ENCODE peak calls at places on chromosome 22, in four cellular contexts. B is lower leg skin, W is foreskin fibroblast, K is AG04449. A is an unnamed sample.

GRCh38 chr22:48734961-48735360 is 1092.7 kb downstream of the BRD1 start:
- DNase-seq in B (no peak), W (no peak), K (no peak), A (no peak)

GRCh38 chr22:48596111-48596860 is 1231.4 kb downstream of the BRD1 start:
- DNase-seq in B (no peak), W (no peak), K (no peak), A (no peak)

GRCh38 chr22:39350803-39351688 is 1.3 kb downstream of the SYNGR1 start:
- DNase-seq in B (no peak), W (no peak), K (no peak), A (no peak)

GRCh38 chr22:49678137-49678841 is 149.4 kb downstream of the BRD1 start:
- DNase-seq in B (peak), W (no peak), K (no peak), A (no peak)

GRCh38 chr22:45934659-45935341 is 42.2 kb downstream of the WNT7B start:
- DNase-seq in B (no peak), W (peak), K (peak), A (no peak)

GRCh38 chr22:31753005-31753633 is 700 bp upstream of the DEPDC5 start:
- DNase-seq in B (peak), W (no peak), K (no peak), A (no peak)

GRCh38 chr22:46769191-46769675 is 6.8 kb downstream of the TBC1D22A start:
- DNase-seq in B (no peak), W (no peak), K (no peak), A (no peak)

GRCh38 chr22:33785283-33785991 is 134.8 kb downstream of the LARGE1 start:
- DNase-seq in B (no peak), W (no peak), K (peak), A (no peak)

GRCh38 chr22:49123621-49124192 is 704.0 kb downstream of the BRD1 start:
- DNase-seq in B (peak), W (no peak), K (no peak), A (no peak)

GRCh38 chr22:30265851-30266444 is 703 bp downstream of the OSM start:
- DNase-seq in B (no peak), W (no peak), K (no peak), A (no peak)

GRCh38 chr22:37284807-37285355 is 2.6 kb downstream of the CYTH4 start:
- DNase-seq in B (no peak), W (no peak), K (no peak), A (no peak)

GRCh38 chr22:37023743-37024338 is 4.3 kb downstream of the MPST start:
- DNase-seq in B (no peak), W (no peak), K (no peak), A (no peak)

GRCh38 chr22:29167032-29167911 is 38.4 kb upstream of the EMID1 start:
- DNase-seq in B (no peak), W (no peak), K (no peak), A (no peak)

GRCh38 chr22:29257751-29258181 is 10.0 kb downstream of the RHBDD3 start:
- DNase-seq in B (peak), W (no peak), K (no peak), A (no peak)

GRCh38 chr22:45438364-45438763 is 24.9 kb downstream of the RIBC2 start:
- DNase-seq in B (no peak), W (no peak), K (no peak), A (no peak)

GRCh38 chr22:23837496-23837859 is 1.3 kb downstream of the DERL3 start:
- DNase-seq in B (no peak), W (no peak), K (no peak), A (no peak)

GRCh38 chr22:44304354-44304753 is 8.4 kb downstream of the SHISAL1 start:
- DNase-seq in B (no peak), W (no peak), K (no peak), A (no peak)

GRCh38 chr22:20130319-20130718 is 1.3 kb upstream of the ZDHHC8 start:
- DNase-seq in B (no peak), W (no peak), K (no peak), A (no peak)

GRCh38 chr22:39528080-39528661 is 4.4 kb downstream of the RPS19BP1 start:
- DNase-seq in B (no peak), W (no peak), K (no peak), A (no peak)

GRCh38 chr22:35072939-35073338 is 7.0 kb downstream of the ISX start:
- DNase-seq in B (peak), W (no peak), K (peak), A (no peak)

GRCh38 chr22:30186048-30186447 is 60.5 kb downstream of the LIF start:
- DNase-seq in B (no peak), W (no peak), K (no peak), A (no peak)

GRCh38 chr22:37442537-37442936 is 15.3 kb upstream of the ELFN2 start:
- DNase-seq in B (no peak), W (no peak), K (no peak), A (no peak)

GRCh38 chr22:48943567-48944432 is 883.9 kb downstream of the BRD1 start:
- DNase-seq in B (peak), W (no peak), K (no peak), A (no peak)

GRCh38 chr22:23743303-23743705 is 7.6 kb downstream of the ZNF70 start:
- DNase-seq in B (no peak), W (no peak), K (no peak), A (no peak)

GRCh38 chr22:37229805-37230672 is 14.0 kb downstream of the RAC2 start:
- DNase-seq in B (peak), W (peak), K (no peak), A (no peak)

GRCh38 chr22:45564349-45565030 is 61.8 kb downstream of the FBLN1 start:
- DNase-seq in B (no peak), W (no peak), K (no peak), A (no peak)

GRCh38 chr22:24466831-24467249 is 28.3 kb upstream of the UPB1 start:
- DNase-seq in B (no peak), W (peak), K (no peak), A (no peak)

GRCh38 chr22:41009222-41009948 is 58.2 kb downstream of the RBX1 start:
- DNase-seq in B (no peak), W (peak), K (no peak), A (peak)

GRCh38 chr22:24937114-24937513 is 9.4 kb downstream of the LHFPL7 start:
- DNase-seq in B (no peak), W (no peak), K (no peak), A (no peak)

GRCh38 chr22:31036671-31037550 is 44.2 kb upstream of the SMTN start:
- DNase-seq in B (no peak), W (peak), K (peak), A (no peak)

GRCh38 chr22:22404598-22405284 is 103.8 kb downstream of the ZNF280B start:
- DNase-seq in B (peak), W (no peak), K (no peak), A (no peak)

GRCh38 chr22:22401381-22401780 is 107.2 kb downstream of the ZNF280B start:
- DNase-seq in B (no peak), W (no peak), K (no peak), A (no peak)

GRCh38 chr22:22406445-22406844 is 102.1 kb downstream of the ZNF280B start:
- DNase-seq in B (peak), W (no peak), K (no peak), A (no peak)

GRCh38 chr22:22403306-22403705 is 105.2 kb downstream of the ZNF280B start:
- DNase-seq in B (no peak), W (no peak), K (no peak), A (no peak)

GRCh38 chr22:22403771-22404170 is 104.8 kb downstream of the ZNF280B start:
- DNase-seq in B (peak), W (no peak), K (no peak), A (no peak)
- TF ChIP-seq CTCF in B (no peak), W (no peak), K (no peak), A (no peak)

GRCh38 chr22:19063581-19064353 is 58.4 kb downstream of the DGCR2 start:
- DNase-seq in B (peak), W (no peak), K (no peak), A (no peak)

GRCh38 chr22:19060356-19061009 is 61.7 kb downstream of the DGCR2 start:
- DNase-seq in B (peak), W (peak), K (no peak), A (no peak)

GRCh38 chr22:19061471-19062138 is 60.6 kb downstream of the DGCR2 start:
- DNase-seq in B (peak), W (no peak), K (no peak), A (no peak)

GRCh38 chr22:19062909-19063308 is 59.3 kb downstream of the DGCR2 start:
- DNase-seq in B (peak), W (no peak), K (no peak), A (no peak)

GRCh38 chr22:19062139-19062789 is 59.9 kb downstream of the DGCR2 start:
- DNase-seq in B (peak), W (no peak), K (no peak), A (no peak)
- TF ChIP-seq CTCF in B (no peak), W (no peak), K (no peak), A (no peak)

GRCh38 chr22:17893900-17894299 is 119.6 kb upstream of the BID start:
- DNase-seq in B (no peak), W (no peak), K (no peak), A (no peak)

GRCh38 chr22:17890892-17891291 is 116.6 kb upstream of the BID start:
- DNase-seq in B (no peak), W (no peak), K (no peak), A (no peak)

GRCh38 chr22:17888855-17889254 is 114.6 kb upstream of the BID start:
- DNase-seq in B (no peak), W (no peak), K (no peak), A (no peak)

GRCh38 chr22:17890245-17890671 is 116.0 kb upstream of the BID start:
- DNase-seq in B (no peak), W (no peak), K (no peak), A (no peak)

GRCh38 chr22:17891427-17892167 is 117.3 kb upstream of the BID start:
- DNase-seq in B (no peak), W (no peak), K (no peak), A (no peak)
- TF ChIP-seq CTCF in B (no peak), W (peak), K (peak), A (peak)

DNA sequence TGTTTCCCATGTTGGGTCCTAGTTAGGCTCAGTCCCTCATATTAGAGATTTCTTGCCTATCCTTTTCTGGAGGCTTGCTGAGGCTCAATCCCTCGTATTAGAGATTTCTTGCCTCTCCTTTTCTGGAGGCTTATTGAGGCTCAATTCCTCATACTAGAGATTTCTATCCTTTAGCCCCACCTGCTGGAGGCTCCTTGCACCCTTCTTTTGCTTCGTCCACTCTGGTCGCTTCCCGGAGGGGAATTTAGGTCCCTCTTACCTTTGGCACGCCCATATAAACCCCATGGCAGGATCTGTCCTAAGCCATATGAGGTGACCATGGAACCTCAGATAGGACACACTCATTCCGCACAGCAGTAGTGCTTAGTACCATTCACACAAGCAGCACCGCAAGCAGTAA is 15.9 kb downstream of the CYP2D6 start:
- DNase-seq in B (peak), W (peak), K (no peak), A (no peak)
- TF ChIP-seq CTCF in B (no peak), W (peak), K (peak), A (peak)

DNA sequence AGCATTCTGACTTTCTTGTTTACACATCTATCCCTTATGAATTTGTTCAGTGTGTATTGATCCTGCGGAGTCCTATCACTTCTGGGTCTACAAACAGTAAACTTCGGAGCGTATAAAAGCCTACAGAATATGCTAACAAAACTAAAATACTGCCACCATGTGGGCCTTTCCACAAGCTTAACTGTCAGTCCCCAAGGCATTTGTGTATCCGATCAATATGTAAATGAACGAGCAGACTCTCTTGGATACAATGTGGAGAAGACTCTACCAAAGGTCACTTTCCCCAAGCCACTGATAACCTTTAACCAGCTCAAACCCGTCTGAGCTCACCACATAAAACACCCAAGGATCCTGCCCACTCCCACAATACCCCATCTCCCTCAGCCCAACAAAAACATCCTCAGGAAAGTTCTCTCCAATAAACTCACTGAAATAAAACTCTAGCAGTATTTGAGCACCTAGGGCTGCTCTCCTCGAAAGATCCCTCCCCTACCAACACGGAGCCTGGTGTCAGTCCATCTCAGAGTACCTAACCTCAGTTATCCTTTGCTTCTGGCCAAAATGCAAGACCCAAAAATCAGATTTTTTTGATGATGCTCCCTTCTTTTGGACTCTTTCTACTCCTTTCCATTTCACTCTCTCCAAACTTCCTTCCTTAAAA is 17.8 kb downstream of the ADA2 start:
- DNase-seq in B (no peak), W (no peak), K (no peak), A (peak)
- TF ChIP-seq CTCF in B (no peak), W (peak), K (no peak), A (peak)

GRCh38 chr22:26515938-26516337 is 3.7 kb upstream of the TFIP11 start:
- DNase-seq in B (no peak), W (no peak), K (no peak), A (no peak)

GRCh38 chr22:26508148-26508547 is 4.1 kb downstream of the TFIP11 start:
- DNase-seq in B (no peak), W (no peak), K (no peak), A (no peak)

GRCh38 chr22:26514419-26515161 is 2.3 kb upstream of the TFIP11 start:
- DNase-seq in B (no peak), W (no peak), K (no peak), A (no peak)

GRCh38 chr22:26513852-26514251 is 1.6 kb upstream of the TFIP11 start:
- DNase-seq in B (no peak), W (no peak), K (no peak), A (no peak)

GRCh38 chr22:26512149-26512793 is at the start of gene TFIP11:
- DNase-seq in B (peak), W (peak), K (peak), A (peak)
- TF ChIP-seq CTCF in B (no peak), W (no peak), K (no peak), A (no peak)